ENCODE peak calls at places on chromosomes 4 and X, in nine cellular contexts. N, F, T, K, P, W, Q, J and I are unnamed samples.

GRCh38 chrX:46587753-46588171 is 14.2 kb downstream of the CHST7 start:
- DNase-seq in P (no peak), W (no peak), F (no peak), K (no peak), T (peak; percentile 81), Q (no peak), N (no peak), J (no peak), I (no peak)

GRCh38 chrX:69085826-69086225 is 79.4 kb downstream of the PJA1 start:
- DNase-seq in W (no peak), P (no peak), N (no peak), J (no peak), K (no peak), T (no peak), F (no peak), Q (no peak), I (no peak)

GRCh38 chr4:24089831-24090531 is 200.1 kb upstream of the PPARGC1A start:
- DNase-seq in P (no peak), F (no peak), Q (no peak), J (no peak), W (no peak), N (no peak), T (no peak), K (no peak), I (no peak)

GRCh38 chrX:121479406-121479805 is 432.0 kb downstream of the GLUD2 start:
- DNase-seq in T (no peak), F (peak; percentile 17), N (no peak), P (no peak), W (no peak), J (no peak), K (no peak), Q (no peak), I (no peak)

GRCh38 chr4:123853651-123854050 is 457.1 kb downstream of the SPRY1 start:
- DNase-seq in K (no peak), T (no peak), W (no peak), N (no peak), P (no peak), J (no peak), Q (no peak), F (no peak), I (no peak)

GRCh38 chr4:42104521-42104920 is 47.9 kb downstream of the BEND4 start:
- DNase-seq in T (no peak), K (no peak), Q (no peak), N (no peak), W (no peak), P (no peak), J (no peak), F (no peak), I (no peak)

GRCh38 chr4:55469979-55470378 is 74.2 kb downstream of the TMEM165 start:
- DNase-seq in F (no peak), P (no peak), J (no peak), N (no peak), K (no peak), T (no peak), W (no peak), Q (no peak), I (no peak)

GRCh38 chrX:46627700-46628405 is 54.3 kb downstream of the CHST7 start:
- DNase-seq in J (peak; percentile 70), W (no peak), N (no peak), F (no peak), K (no peak), Q (no peak), T (peak; percentile 79), P (no peak), I (no peak)

GRCh38 chrX:10021461-10022272 is 54.5 kb downstream of the CLDN34 start:
- DNase-seq in P (no peak), F (no peak), Q (no peak), W (no peak), N (no peak), K (no peak), J (no peak), T (peak; percentile 53), I (no peak)

GRCh38 chr4:48490680-48491513 is 845 bp downstream of the ZAR1 start:
- DNase-seq in T (no peak), P (no peak), F (peak; percentile 73), N (no peak), J (no peak), K (no peak), W (no peak), Q (no peak), I (no peak)

GRCh38 chr4:48490012-48490679 is at the start of gene ZAR1:
- DNase-seq in T (no peak), Q (no peak), J (no peak), F (peak; percentile 62), W (no peak), P (no peak), N (no peak), K (no peak), I (no peak)

GRCh38 chr4:48491514-48492176 is 1.6 kb downstream of the ZAR1 start:
- DNase-seq in T (no peak), F (peak; percentile 18), P (no peak), Q (no peak), J (no peak), W (no peak), K (no peak), N (no peak), I (no peak)

GRCh38 chr4:48489683-48490011 is 405 bp upstream of the ZAR1 start:
- DNase-seq in T (no peak), K (no peak), J (no peak), F (peak; percentile 58), P (no peak), N (no peak), W (no peak), Q (no peak), I (no peak)

DNA sequence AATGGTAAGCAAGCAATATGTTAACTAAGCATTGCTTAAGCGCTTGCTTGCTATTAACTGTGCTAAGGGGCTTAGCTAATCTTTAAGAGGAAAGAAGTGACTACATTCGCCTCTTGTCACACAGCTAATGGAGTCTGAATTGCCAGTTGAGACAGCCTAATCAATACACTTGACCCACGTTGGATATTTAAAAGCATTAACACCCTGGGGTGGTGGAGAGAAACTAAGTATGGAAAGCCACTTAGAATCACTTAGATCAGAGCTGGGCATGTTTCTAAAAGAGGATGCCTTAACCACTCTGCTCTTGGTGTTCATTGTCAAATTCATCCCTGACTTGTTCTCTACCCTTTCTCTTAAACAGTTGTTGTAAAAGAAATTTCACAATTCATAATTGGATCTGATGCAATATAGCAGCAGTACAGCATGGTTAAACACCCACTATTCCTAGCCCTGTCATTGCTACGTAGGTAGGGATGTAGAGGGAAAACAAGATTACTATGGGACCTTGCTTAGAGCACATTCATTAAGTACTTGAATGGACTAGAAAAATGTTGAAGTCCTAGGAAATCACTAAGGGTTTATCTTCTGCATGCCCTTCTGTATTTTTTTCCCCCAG is 3.5 kb downstream of the ZAR1 start:
- DNase-seq in Q (no peak), P (no peak), W (no peak), K (no peak), J (no peak), F (no peak), N (no peak), T (no peak), I (no peak)
- TF ChIP-seq POLR2AphosphoS5 in Q (no peak), P (no peak), W (no peak), K (no peak), J (no peak), F (no peak), N (no peak), T (no peak), I (no peak)

DNA sequence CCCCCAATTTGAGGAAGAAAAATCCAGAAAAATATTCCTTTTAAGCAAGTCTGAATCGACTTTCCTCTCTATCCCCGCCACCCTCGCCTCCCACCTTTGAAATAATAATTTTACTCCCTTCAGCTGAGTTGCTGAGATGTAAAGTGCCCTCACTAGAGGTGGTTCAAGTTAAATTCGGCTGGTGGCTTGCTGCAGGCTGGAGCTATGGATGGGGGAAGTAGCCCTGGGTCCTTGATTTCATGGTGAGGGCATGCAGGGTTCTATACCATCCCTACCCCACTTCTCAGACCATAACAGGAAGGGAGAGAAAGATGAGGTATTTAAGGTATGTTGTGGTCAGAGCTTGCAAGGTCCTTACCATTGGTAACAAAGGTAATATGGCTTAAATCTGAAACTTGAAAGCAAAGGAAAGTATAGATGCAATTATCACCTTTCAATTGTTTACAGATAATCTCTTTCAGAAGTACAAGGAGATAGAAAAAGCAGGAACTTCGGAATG is 440.0 kb downstream of the INPP4B start:
- DNase-seq in J (no peak), N (no peak), T (no peak), Q (no peak), K (no peak), F (peak; percentile 35), W (no peak), P (no peak), I (no peak)
- H3K4me3 ChIP-seq in J (no peak overlapping the region), N (peak overlapping the region; percentile 13), T (no peak overlapping the region), Q (no peak overlapping the region), K (no peak overlapping the region), F (peak overlapping the region; percentile 14), W (no peak overlapping the region), P (no peak overlapping the region), I (no peak overlapping the region)

GRCh38 chr4:36308150-36308549 is 26.7 kb downstream of the DTHD1 start:
- DNase-seq in F (no peak), K (no peak), W (no peak), P (no peak), Q (no peak), J (no peak), N (no peak), T (no peak), I (no peak)

GRCh38 chr4:36310237-36310636 is 28.8 kb downstream of the DTHD1 start:
- DNase-seq in K (no peak), W (no peak), T (no peak), F (no peak), N (no peak), J (no peak), Q (no peak), P (no peak), I (no peak)

GRCh38 chr4:36313687-36314086 is 32.3 kb downstream of the DTHD1 start:
- DNase-seq in Q (no peak), K (no peak), J (no peak), W (no peak), N (no peak), P (no peak), T (no peak), F (no peak), I (no peak)

GRCh38 chr4:36312511-36312910 is 31.1 kb downstream of the DTHD1 start:
- DNase-seq in T (no peak), W (no peak), J (no peak), N (no peak), P (no peak), F (no peak), K (no peak), Q (no peak), I (no peak)

GRCh38 chr4:36310793-36311192 is 29.4 kb downstream of the DTHD1 start:
- DNase-seq in P (no peak), N (no peak), W (no peak), K (peak; percentile 23), J (no peak), Q (no peak), T (no peak), F (no peak), I (peak; percentile 65)
- TF ChIP-seq POLR2AphosphoS5 in P (no peak), N (no peak), W (no peak), K (no peak), J (no peak), Q (no peak), T (no peak), F (no peak), I (peak; percentile 47)

DNA sequence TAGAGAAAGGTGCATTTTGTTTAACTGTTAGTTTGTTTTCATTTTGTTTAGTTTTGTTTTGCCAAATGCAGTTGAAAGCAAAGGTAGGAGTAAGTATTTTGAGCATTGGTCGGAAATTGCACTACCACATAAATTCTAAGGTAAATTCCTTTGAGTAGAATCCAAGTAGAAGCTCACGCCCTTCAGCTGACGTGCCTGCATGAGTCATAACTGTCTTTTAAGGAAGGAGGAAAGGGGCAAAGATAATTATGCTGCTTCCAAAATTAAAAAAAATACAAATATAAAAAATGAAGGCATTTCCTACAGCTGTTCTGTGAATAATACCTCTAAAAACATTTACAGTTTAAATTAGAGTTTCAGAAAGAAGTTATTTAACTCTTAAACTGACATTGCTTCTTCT is 110.2 kb upstream of the MYOZ2 start:
- DNase-seq in T (no peak), F (no peak), J (no peak), Q (no peak), K (peak; percentile 77), N (no peak), P (peak; percentile 48), W (peak; percentile 51), I (peak; percentile 89)
- H3K4me3 ChIP-seq in T (no peak overlapping the region), F (no peak overlapping the region), J (peak overlapping the region; percentile 34), Q (no peak overlapping the region), K (no peak overlapping the region), N (peak overlapping the region; percentile 5), P (no peak overlapping the region), W (no peak overlapping the region), I (no peak overlapping the region)